ENCODE peak calls at places on chromosome 1, in four cellular contexts. One of them, this sample, is unnamed.

GRCh38 chr1:153677718-153678518 is 570 bp upstream of the NPR1 start:
- DNase-seq in AG09319: no peak
- DNase-seq in fibroblast of pulmonary artery: peak
- DNase-seq in HTR-8/SVneo: peak
- DNase-seq in this sample: peak

GRCh38 chr1:76292418-76293184 is 218.1 kb downstream of the ST6GALNAC3 start:
- DNase-seq in AG09319: no peak
- DNase-seq in fibroblast of pulmonary artery: no peak
- DNase-seq in HTR-8/SVneo: no peak
- DNase-seq in this sample: no peak

GRCh38 chr1:18241932-18242331 is 134.3 kb downstream of the IGSF21 start:
- DNase-seq in AG09319: no peak
- DNase-seq in fibroblast of pulmonary artery: no peak
- DNase-seq in HTR-8/SVneo: no peak
- DNase-seq in this sample: no peak

GRCh38 chr1:2466834-2467554 is 9.1 kb upstream of the PLCH2 start:
- DNase-seq in AG09319: no peak
- DNase-seq in fibroblast of pulmonary artery: no peak
- DNase-seq in HTR-8/SVneo: no peak
- DNase-seq in this sample: peak

GRCh38 chr1:154407021-154407865 is 2.1 kb downstream of the IL6R start:
- DNase-seq in AG09319: no peak
- DNase-seq in fibroblast of pulmonary artery: no peak
- DNase-seq in HTR-8/SVneo: no peak
- DNase-seq in this sample: no peak

GRCh38 chr1:32989160-32989894 is 24.7 kb upstream of the RNF19B start:
- DNase-seq in AG09319: peak
- DNase-seq in fibroblast of pulmonary artery: peak
- DNase-seq in HTR-8/SVneo: peak
- DNase-seq in this sample: no peak

GRCh38 chr1:107623431-107623830 is 341.5 kb downstream of the VAV3 start:
- DNase-seq in AG09319: no peak
- DNase-seq in fibroblast of pulmonary artery: no peak
- DNase-seq in HTR-8/SVneo: no peak
- DNase-seq in this sample: no peak

GRCh38 chr1:96370752-96371151 is 350.8 kb upstream of the PTBP2 start:
- DNase-seq in AG09319: peak
- DNase-seq in fibroblast of pulmonary artery: peak
- DNase-seq in HTR-8/SVneo: peak
- DNase-seq in this sample: no peak

GRCh38 chr1:183353597-183353996 is 64.6 kb downstream of the NMNAT2 start:
- DNase-seq in AG09319: no peak
- DNase-seq in fibroblast of pulmonary artery: no peak
- DNase-seq in HTR-8/SVneo: no peak
- DNase-seq in this sample: no peak

GRCh38 chr1:115976062-115976899 is at the start of gene SLC22A15:
- DNase-seq in AG09319: peak
- DNase-seq in fibroblast of pulmonary artery: peak
- DNase-seq in HTR-8/SVneo: peak
- DNase-seq in this sample: peak

GRCh38 chr1:198437352-198437751 is 103.1 kb downstream of the ATP6V1G3 start:
- DNase-seq in AG09319: no peak
- DNase-seq in fibroblast of pulmonary artery: peak
- DNase-seq in HTR-8/SVneo: no peak
- DNase-seq in this sample: no peak

GRCh38 chr1:181353526-181353925 is 129.8 kb upstream of the CACNA1E start:
- DNase-seq in AG09319: no peak
- DNase-seq in fibroblast of pulmonary artery: no peak
- DNase-seq in HTR-8/SVneo: no peak
- DNase-seq in this sample: no peak

GRCh38 chr1:41122851-41123518 is 101.5 kb upstream of the SLFNL1 start:
- DNase-seq in AG09319: no peak
- DNase-seq in fibroblast of pulmonary artery: peak
- DNase-seq in HTR-8/SVneo: peak
- DNase-seq in this sample: peak

GRCh38 chr1:162218546-162218945 is 149.1 kb downstream of the NOS1AP start:
- DNase-seq in AG09319: no peak
- DNase-seq in fibroblast of pulmonary artery: no peak
- DNase-seq in HTR-8/SVneo: no peak
- DNase-seq in this sample: no peak

GRCh38 chr1:85283475-85284199 is 7.2 kb upstream of the BCL10 start:
- DNase-seq in AG09319: no peak
- DNase-seq in fibroblast of pulmonary artery: no peak
- DNase-seq in HTR-8/SVneo: no peak
- DNase-seq in this sample: peak

GRCh38 chr1:221851341-221851740 is 109.5 kb upstream of the DUSP10 start:
- DNase-seq in AG09319: no peak
- DNase-seq in fibroblast of pulmonary artery: no peak
- DNase-seq in HTR-8/SVneo: no peak
- DNase-seq in this sample: no peak

GRCh38 chr1:89143484-89143883 is 17.6 kb upstream of the GBP2 start:
- DNase-seq in AG09319: no peak
- DNase-seq in fibroblast of pulmonary artery: no peak
- DNase-seq in HTR-8/SVneo: no peak
- DNase-seq in this sample: no peak

GRCh38 chr1:40755052-40755451 is 28.5 kb upstream of the KCNQ4 start:
- DNase-seq in AG09319: no peak
- DNase-seq in fibroblast of pulmonary artery: peak
- DNase-seq in HTR-8/SVneo: no peak
- DNase-seq in this sample: no peak

GRCh38 chr1:44630116-44630515 is 44.2 kb downstream of the TMEM53 start:
- DNase-seq in AG09319: no peak
- DNase-seq in fibroblast of pulmonary artery: no peak
- DNase-seq in HTR-8/SVneo: no peak
- DNase-seq in this sample: no peak

GRCh38 chr1:48114596-48115384 is 107.7 kb upstream of the SLC5A9 start:
- DNase-seq in AG09319: no peak
- DNase-seq in fibroblast of pulmonary artery: no peak
- DNase-seq in HTR-8/SVneo: no peak
- DNase-seq in this sample: no peak

GRCh38 chr1:242468749-242469148 is 55.7 kb downstream of the PLD5 start:
- DNase-seq in AG09319: no peak
- DNase-seq in fibroblast of pulmonary artery: no peak
- DNase-seq in HTR-8/SVneo: no peak
- DNase-seq in this sample: no peak

GRCh38 chr1:177181280-177181630 is 10.5 kb downstream of the BRINP2 start:
- DNase-seq in AG09319: no peak
- DNase-seq in fibroblast of pulmonary artery: no peak
- DNase-seq in HTR-8/SVneo: no peak
- DNase-seq in this sample: peak

GRCh38 chr1:96834986-96835385 is 113.4 kb downstream of the PTBP2 start:
- DNase-seq in AG09319: no peak
- DNase-seq in fibroblast of pulmonary artery: no peak
- DNase-seq in HTR-8/SVneo: no peak
- DNase-seq in this sample: no peak

GRCh38 chr1:226813671-226814591 is 56.5 kb upstream of the PSEN2 start:
- DNase-seq in AG09319: no peak
- DNase-seq in fibroblast of pulmonary artery: no peak
- DNase-seq in HTR-8/SVneo: no peak
- DNase-seq in this sample: no peak

GRCh38 chr1:206467915-206468314 is 2.4 kb upstream of the IKBKE start:
- DNase-seq in AG09319: peak
- DNase-seq in fibroblast of pulmonary artery: peak
- DNase-seq in HTR-8/SVneo: no peak
- DNase-seq in this sample: no peak

GRCh38 chr1:246136477-246136876 is 370.6 kb downstream of the SMYD3 start:
- DNase-seq in AG09319: no peak
- DNase-seq in fibroblast of pulmonary artery: no peak
- DNase-seq in HTR-8/SVneo: no peak
- DNase-seq in this sample: no peak

GRCh38 chr1:65772607-65773006 is 20.1 kb upstream of the PDE4B start:
- DNase-seq in AG09319: no peak
- DNase-seq in fibroblast of pulmonary artery: no peak
- DNase-seq in HTR-8/SVneo: no peak
- DNase-seq in this sample: no peak

GRCh38 chr1:6348511-6349191 is 44.9 kb downstream of the ACOT7 start:
- DNase-seq in AG09319: no peak
- DNase-seq in fibroblast of pulmonary artery: peak
- DNase-seq in HTR-8/SVneo: no peak
- DNase-seq in this sample: peak

GRCh38 chr1:51990478-51990965 is at the start of gene RAB3B:
- DNase-seq in AG09319: no peak
- DNase-seq in fibroblast of pulmonary artery: peak
- DNase-seq in HTR-8/SVneo: peak
- DNase-seq in this sample: peak

GRCh38 chr1:205812271-205812877 is 624 bp downstream of the SLC41A1 start:
- DNase-seq in AG09319: no peak
- DNase-seq in fibroblast of pulmonary artery: peak
- DNase-seq in HTR-8/SVneo: peak
- DNase-seq in this sample: peak

GRCh38 chr1:212108981-212109380 is 73.4 kb downstream of the DTL start:
- DNase-seq in AG09319: no peak
- DNase-seq in fibroblast of pulmonary artery: no peak
- DNase-seq in HTR-8/SVneo: no peak
- DNase-seq in this sample: no peak